ENCODE peak calls at places on chromosomes 12 and 14, in six cellular contexts. F is mucosa of descending colon; I is activated T-cell treated with anti-CD3 and anti-CD28 coated beads for 1 hour; W is naive thymus-derived CD8-positive, alpha-beta T cell; J is GM13977; H is stimulated activated CD4-positive, alpha-beta T cell treated with anti-CD3 and anti-CD28 coated beads, Interleukin-12 subunit alpha, Interleukin-12 subunit beta, amount 100 ng/mL, for 48 hours. E is an unnamed sample.
A peak's percentile ranks its signal among the peaks of the same experiment; 100 is the strongest.

GRCh38 chr12:105783983-105784947 is 354.5 kb downstream of the NUAK1 start:
- DNase-seq in F (no peak), I (no peak), W (no peak), J (no peak), H (no peak), E (no peak)

GRCh38 chr14:103846569-103847438 is 571 bp downstream of the PPP1R13B start:
- DNase-seq in F (peak; percentile 64), I (no peak), W (peak; percentile 19), J (peak; percentile 69), H (no peak), E (peak; percentile 26)

GRCh38 chr14:43778607-43778955 is 728.5 kb downstream of the FSCB start:
- DNase-seq in F (no peak), I (no peak), W (no peak), J (no peak), H (no peak), E (no peak)

GRCh38 chr14:54621686-54622085 is 54.8 kb downstream of the SAMD4A start:
- DNase-seq in F (no peak), I (no peak), W (no peak), J (no peak), H (no peak), E (no peak)

GRCh38 chr12:120101182-120101581 is 15.4 kb downstream of the RAB35 start:
- DNase-seq in F (no peak), I (no peak), W (no peak), J (peak; percentile 59), H (no peak), E (no peak)

GRCh38 chr14:50335389-50335788 is 23.3 kb downstream of the DMAC2L start:
- DNase-seq in F (no peak), I (no peak), W (no peak), J (no peak), H (no peak), E (no peak)

GRCh38 chr12:87160848-87161601 is 868.2 kb downstream of the C12orf50 start:
- DNase-seq in F (no peak), I (no peak), W (no peak), J (no peak), H (no peak), E (peak; percentile 29)

GRCh38 chr12:49550853-49551252 is 12.0 kb downstream of the KCNH3 start:
- DNase-seq in F (no peak), I (no peak), W (no peak), J (no peak), H (no peak), E (no peak)

GRCh38 chr12:132398386-132398991 is 69.1 kb upstream of the GALNT9 start:
- DNase-seq in F (no peak), I (no peak), W (no peak), J (no peak), H (no peak), E (no peak)

GRCh38 chr12:51592034-51592705 is 1.1 kb downstream of the SCN8A start:
- DNase-seq in F (no peak), I (no peak), W (no peak), J (no peak), H (no peak), E (peak; percentile 79)

GRCh38 chr14:32370720-32371119 is 41.6 kb downstream of the AKAP6 start:
- DNase-seq in F (no peak), I (no peak), W (no peak), J (no peak), H (no peak), E (peak; percentile 72)

GRCh38 chr12:120791669-120792176 is 66.1 kb downstream of the ACADS start:
- DNase-seq in F (no peak), I (no peak), W (no peak), J (no peak), H (no peak), E (no peak)

GRCh38 chr12:115166698-115167315 is 482.8 kb upstream of the TBX3 start:
- DNase-seq in F (no peak), I (no peak), W (no peak), J (no peak), H (no peak), E (peak; percentile 12)

GRCh38 chr14:91123201-91123600 is 9.3 kb downstream of the DGLUCY start:
- DNase-seq in F (no peak), I (no peak), W (no peak), J (no peak), H (no peak), E (no peak)

GRCh38 chr12:32901553-32901952 is 5.0 kb upstream of the PKP2 start:
- DNase-seq in F (no peak), I (no peak), W (no peak), J (no peak), H (no peak), E (peak; percentile 80)

E was measured in NCI-H226.